ENCODE peak calls at places on chromosomes 1 and 21, in six cellular contexts. Q is T-helper 9 cell, P is caudate nucleus, T is neural progenitor cell, Z is dermis blood vessel endothelial cell, J is left cardiac atrium. F is an unnamed sample.
A peak's percentile ranks its signal among the peaks of the same experiment; 100 is the strongest.

GRCh38 chr1:65172936-65173335 is 24.9 kb downstream of the AK4 start:
- DNase-seq in P (no peak), Q (no peak), T (no peak), J (no peak), Z (no peak), F (no peak)

GRCh38 chr21:37915941-37916794 is at the start of gene KCNJ6:
- DNase-seq in J (peak; percentile 38), T (peak; percentile 94), Q (no peak), Z (peak; percentile 67), P (no peak), F (peak; percentile 53)

GRCh38 chr1:78236711-78237110 is 190.9 kb downstream of the GIPC2 start:
- DNase-seq in Q (no peak), P (no peak), T (no peak), J (no peak), Z (no peak), F (no peak)

GRCh38 chr1:219100059-219100458 is 73.6 kb upstream of the LYPLAL1 start:
- DNase-seq in P (no peak), Z (no peak), Q (no peak), T (no peak), J (no peak), F (no peak)

GRCh38 chr1:12551584-12551983 is 66.4 kb downstream of the DHRS3 start:
- DNase-seq in T (no peak), Z (no peak), P (no peak), J (no peak), Q (no peak), F (no peak)

GRCh38 chr1:66359815-66360214 is 174.1 kb upstream of the SGIP1 start:
- DNase-seq in J (no peak), T (no peak), Q (no peak), Z (no peak), P (no peak), F (no peak)

GRCh38 chr1:63663301-63663700 is 70.1 kb downstream of the PGM1 start:
- DNase-seq in Z (no peak), Q (no peak), T (no peak), P (no peak), J (no peak), F (no peak)

GRCh38 chr21:46667191-46667734 is 31.8 kb downstream of the PRMT2 start:
- DNase-seq in J (no peak), T (peak; percentile 58), Q (no peak), P (no peak), Z (peak; percentile 11), F (no peak)

GRCh38 chr1:201119206-201119814 is 7.1 kb upstream of the CACNA1S start:
- DNase-seq in T (peak; percentile 79), Q (peak; percentile 38), P (no peak), J (no peak), Z (peak; percentile 66), F (peak; percentile 45)

GRCh38 chr1:57163789-57164188 is 198.0 kb upstream of the C8B start:
- DNase-seq in Q (no peak), J (no peak), Z (no peak), T (no peak), P (no peak), F (no peak)

GRCh38 chr1:16420719-16421118 is 16.5 kb downstream of the SPATA21 start:
- DNase-seq in Z (no peak), T (no peak), J (no peak), Q (peak; percentile 14), P (no peak), F (no peak)

GRCh38 chr1:17045623-17046022 is 8.2 kb downstream of the SDHB start:
- DNase-seq in T (peak; percentile 49), J (no peak), Z (no peak), P (no peak), Q (no peak), F (no peak)

GRCh38 chr1:113542221-113542701 is 151.9 kb downstream of the MAGI3 start:
- DNase-seq in P (no peak), J (no peak), T (no peak), Z (peak; percentile 72), Q (no peak), F (no peak)

GRCh38 chr1:31531177-31532000 is 44.9 kb upstream of the TINAGL1 start:
- DNase-seq in Q (no peak), T (no peak), J (no peak), P (no peak), Z (peak; percentile 40), F (no peak)

GRCh38 chr1:90723561-90724108 is 6.5 kb upstream of the BARHL2 start:
- DNase-seq in T (peak; percentile 82), J (no peak), Q (no peak), P (no peak), Z (no peak), F (no peak)

GRCh38 chr1:198556969-198557368 is 16.5 kb upstream of the ATP6V1G3 start:
- DNase-seq in Q (peak; percentile 20), Z (peak; percentile 22), T (no peak), P (no peak), J (peak; percentile 34), F (peak; percentile 48)